ENCODE peak calls at places on chromosomes 3 and 15, in five cellular contexts. P is GM20000, N is heart right ventricle, J is foreskin fibroblast, K is AG10803. O is an unnamed sample.

GRCh38 chr15:59276225-59277178 is 69.9 kb downstream of the LDHAL6B start:
- DNase-seq in P (no peak), N (no peak), J (no peak), K (no peak), O (no peak)

GRCh38 chr3:155664922-155665695 is 79.8 kb downstream of the PLCH1 start:
- DNase-seq in P (no peak), N (peak), J (peak), K (peak), O (peak)

GRCh38 chr15:51334011-51334426 is 4.4 kb downstream of the CYP19A1 start:
- DNase-seq in P (no peak), N (no peak), J (no peak), K (no peak), O (no peak)

GRCh38 chr3:127894461-127894860 is 20.6 kb upstream of the KBTBD12 start:
- DNase-seq in P (no peak), N (no peak), J (peak), K (no peak), O (no peak)

GRCh38 chr3:72102057-72102711 is 317.2 kb upstream of the PROK2 start:
- DNase-seq in P (no peak), N (peak), J (no peak), K (peak), O (no peak)

GRCh38 chr15:85178366-85178765 is 196.7 kb downstream of the PDE8A start:
- DNase-seq in P (no peak), N (no peak), J (no peak), K (no peak), O (no peak)

GRCh38 chr3:161096771-161097367 is 8.3 kb downstream of the B3GALNT1 start:
- DNase-seq in P (no peak), N (no peak), J (peak), K (no peak), O (no peak)

GRCh38 chr15:57094594-57095257 is 176.3 kb downstream of the TCF12 start:
- DNase-seq in P (no peak), N (no peak), J (no peak), K (no peak), O (no peak)

GRCh38 chr15:40754883-40755815 is at the start of gene RMDN3:
- DNase-seq in P (peak), N (peak), J (peak), K (peak), O (peak)

GRCh38 chr15:59152694-59153450 is 47.9 kb downstream of the CCNB2 start:
- DNase-seq in P (no peak), N (no peak), J (no peak), K (no peak), O (no peak)

GRCh38 chr3:139325551-139325950 is 18.3 kb upstream of the MRPS22 start:
- DNase-seq in P (no peak), N (no peak), J (no peak), K (no peak), O (no peak)

GRCh38 chr3:194565597-194566190 is 67.5 kb downstream of the TMEM44 start:
- DNase-seq in P (no peak), N (no peak), J (peak), K (peak), O (peak)

GRCh38 chr3:28077566-28077965 is 163.9 kb upstream of the CMC1 start:
- DNase-seq in P (no peak), N (peak), J (peak), K (peak), O (no peak)

GRCh38 chr15:50241684-50242450 is 23.7 kb downstream of the HDC start:
- DNase-seq in P (no peak), N (no peak), J (peak), K (peak), O (no peak)

GRCh38 chr3:72099331-72100061 is 314.5 kb upstream of the PROK2 start:
- DNase-seq in P (no peak), N (no peak), J (no peak), K (no peak), O (no peak)

GRCh38 chr3:6680119-6680806 is 180.7 kb upstream of the GRM7 start:
- DNase-seq in P (peak), N (no peak), J (no peak), K (no peak), O (no peak)

GRCh38 chr15:87638554-87639083 is 617.9 kb downstream of the NTRK3 start:
- DNase-seq in P (no peak), N (no peak), J (no peak), K (no peak), O (no peak)

GRCh38 chr3:73622135-73622534 is 2.6 kb downstream of the PDZRN3 start:
- DNase-seq in P (no peak), N (peak), J (peak), K (peak), O (no peak)

GRCh38 chr15:26037369-26037768 is 174.2 kb upstream of the ATP10A start:
- DNase-seq in P (no peak), N (no peak), J (no peak), K (peak), O (no peak)

GRCh38 chr3:31472479-31473390 is 60.0 kb upstream of the STT3B start:
- DNase-seq in P (no peak), N (no peak), J (peak), K (no peak), O (no peak)

GRCh38 chr3:45333549-45333948 is 54.8 kb upstream of the LARS2 start:
- DNase-seq in P (no peak), N (no peak), J (peak), K (peak), O (no peak)

GRCh38 chr3:190034446-190034845 is 86.3 kb downstream of the P3H2 start:
- DNase-seq in P (no peak), N (no peak), J (no peak), K (no peak), O (no peak)

GRCh38 chr15:91946914-91947313 is 93.4 kb downstream of the SLCO3A1 start:
- DNase-seq in P (no peak), N (peak), J (no peak), K (no peak), O (no peak)

GRCh38 chr15:62847900-62848489 is 194.6 kb upstream of the TPM1 start:
- DNase-seq in P (peak), N (peak), J (peak), K (peak), O (no peak)

GRCh38 chr15:74422723-74423442 is 10.9 kb downstream of the SEMA7A start:
- DNase-seq in P (no peak), N (no peak), J (peak), K (peak), O (peak)

GRCh38 chr3:161310649-161311423 is 60.5 kb downstream of the SPTSSB start:
- DNase-seq in P (peak), N (no peak), J (no peak), K (no peak), O (no peak)

GRCh38 chr3:177746259-177747021 is 549.2 kb upstream of the TBL1XR1 start:
- DNase-seq in P (no peak), N (no peak), J (no peak), K (no peak), O (peak)

GRCh38 chr3:10883478-10884234 is 67.6 kb downstream of the SLC6A11 start:
- DNase-seq in P (peak), N (no peak), J (no peak), K (no peak), O (no peak)

GRCh38 chr3:58288011-58288728 is 17.9 kb upstream of the RPP14 start:
- DNase-seq in P (peak), N (no peak), J (no peak), K (peak), O (no peak)
- TF ChIP-seq CTCF in P (no peak), N (no peak), J (no peak), K (peak), O (no peak)

GRCh38 chr3:123015596-123015995 is 12.0 kb downstream of the SEMA5B start:
- DNase-seq in P (no peak), N (no peak), J (no peak), K (no peak), O (no peak)
- TF ChIP-seq CTCF in P (no peak), N (no peak), J (no peak), K (no peak), O (no peak)

GRCh38 chr3:159266779-159267178 is 464.9 kb downstream of the MFSD1 start:
- DNase-seq in P (no peak), N (no peak), J (peak), K (peak), O (no peak)
- TF ChIP-seq CTCF in P (no peak), N (peak), J (peak), K (peak), O (no peak)

DNA sequence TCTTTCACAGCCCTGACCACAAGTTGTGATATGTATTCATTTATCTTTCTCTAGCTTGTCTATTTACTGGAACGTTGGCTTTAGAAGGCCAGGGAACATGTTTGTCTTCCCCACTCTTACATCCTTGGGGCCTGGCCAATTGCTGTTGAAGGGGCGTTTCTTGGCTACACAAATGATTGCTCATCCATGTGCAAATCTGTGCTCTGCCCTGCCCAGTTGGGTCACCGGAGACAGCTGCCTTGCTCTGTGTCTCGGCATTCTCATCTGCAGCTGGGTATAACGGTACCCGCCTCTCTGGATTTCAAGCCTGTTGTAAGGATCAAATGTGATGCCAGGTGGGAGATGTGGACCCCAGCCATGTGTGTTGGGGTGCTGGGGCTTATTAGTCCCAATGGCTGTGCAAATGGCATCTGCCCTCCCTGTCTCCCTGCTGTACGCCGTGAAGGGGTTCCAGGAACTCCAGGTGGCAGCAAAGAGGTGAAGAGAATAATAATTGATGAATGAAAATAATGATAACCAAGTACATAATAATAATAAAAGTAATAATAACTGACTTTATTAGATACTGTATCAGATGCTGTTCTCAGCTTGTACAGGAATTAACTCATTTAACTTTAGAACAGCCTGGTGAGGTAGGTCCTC is 24.1 kb upstream of the TLE3 start:
- DNase-seq in P (no peak), N (no peak), J (peak), K (peak), O (peak)
- TF ChIP-seq CTCF in P (no peak), N (peak), J (peak), K (peak), O (no peak)

DNA sequence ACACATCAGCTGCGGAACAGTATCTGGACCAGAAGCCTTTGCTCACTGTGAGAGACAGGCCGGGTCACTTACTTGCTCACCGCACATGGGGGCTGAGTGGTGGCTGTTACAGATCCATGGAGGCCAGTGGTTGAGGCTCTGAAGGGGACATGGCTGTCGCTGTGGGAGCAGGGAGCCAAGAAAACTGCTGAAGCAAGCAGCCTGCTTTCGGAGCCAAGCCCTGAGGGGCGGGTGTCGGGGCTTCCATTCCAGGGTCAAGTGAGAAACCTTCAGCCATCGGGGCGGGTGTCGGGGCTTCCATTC is 42.3 kb upstream of the ADAMTS17 start:
- DNase-seq in P (no peak), N (no peak), J (no peak), K (no peak), O (no peak)
- TF ChIP-seq CTCF in P (no peak), N (no peak), J (no peak), K (no peak), O (no peak)

O was measured in AG09319.